ENCODE peak calls at places on chromosomes 16 and 17, in four cellular contexts. Q is AG08396, S is B cell, H is NCI-H526 treated with DMSO at 0.1 percent for 48 hours. T is an unnamed sample.
A peak's percentile ranks its signal among the peaks of the same experiment; 100 is the strongest.

GRCh38 chr16:1527836-1528811 is 5.3 kb upstream of the TMEM204 start:
- DNase-seq in Q (no peak), S (no peak), H (no peak), T (no peak)

GRCh38 chr16:566475-567361 is at the start of gene NHLRC4:
- DNase-seq in Q (peak; percentile 88), S (peak; percentile 71), H (peak; percentile 17), T (peak; percentile 97)

GRCh38 chr17:14845562-14846335 is 419.4 kb downstream of the PMP22 start:
- DNase-seq in Q (no peak), S (no peak), H (no peak), T (no peak)

GRCh38 chr16:9072806-9073341 is 18.6 kb upstream of the HAPSTR1 start:
- DNase-seq in Q (peak; percentile 69), S (no peak), H (no peak), T (no peak)

GRCh38 chr17:35087731-35088646 is 24.5 kb upstream of the RFFL start:
- DNase-seq in Q (peak; percentile 55), S (peak; percentile 69), H (no peak), T (no peak)

GRCh38 chr16:75379339-75379738 is 54.0 kb downstream of the CFDP1 start:
- DNase-seq in Q (no peak), S (no peak), H (no peak), T (no peak)

GRCh38 chr16:2475413-2476344 is 752 bp downstream of the TBC1D24 start:
- DNase-seq in Q (no peak), S (peak; percentile 52), H (no peak), T (no peak)

GRCh38 chr16:88486398-88487123 is 33.5 kb downstream of the ZFPM1 start:
- DNase-seq in Q (no peak), S (no peak), H (no peak), T (no peak)

GRCh38 chr16:85718682-85719081 is 29.9 kb upstream of the GINS2 start:
- DNase-seq in Q (no peak), S (peak; percentile 51), H (no peak), T (no peak)

GRCh38 chr17:77817953-77818352 is 140.6 kb upstream of the TNRC6C start:
- DNase-seq in Q (no peak), S (no peak), H (no peak), T (no peak)

GRCh38 chr17:83181991-83182619 is 102.7 kb downstream of the METRNL start:
- DNase-seq in Q (no peak), S (no peak), H (no peak), T (no peak)

GRCh38 chr16:83768976-83769375 is 38.8 kb upstream of the HSBP1 start:
- DNase-seq in Q (no peak), S (no peak), H (no peak), T (no peak)

GRCh38 chr17:11272191-11272590 is 31.2 kb downstream of the SHISA6 start:
- DNase-seq in Q (no peak), S (no peak), H (no peak), T (no peak)

GRCh38 chr17:13320046-13320785 is 281.5 kb downstream of the HS3ST3A1 start:
- DNase-seq in Q (no peak), S (no peak), H (no peak), T (no peak)

GRCh38 chr16:19417640-19418039 is at the start of gene TMC5:
- DNase-seq in Q (no peak), S (no peak), H (no peak), T (no peak)

GRCh38 chr16:7745321-7745720 is 412.7 kb downstream of the RBFOX1 start:
- DNase-seq in Q (no peak), S (no peak), H (no peak), T (no peak)

GRCh38 chr16:6018848-6019489 is 921.4 kb upstream of the EEF2KMT start:
- DNase-seq in Q (no peak), S (no peak), H (no peak), T (no peak)

GRCh38 chr17:46191332-46192210 is 1.7 kb downstream of the KANSL1 start:
- DNase-seq in Q (peak; percentile 71), S (peak; percentile 32), H (peak; percentile 52), T (no peak)

GRCh38 chr16:15735610-15736009 is 85.6 kb downstream of the NDE1 start:
- DNase-seq in Q (no peak), S (no peak), H (no peak), T (no peak)

GRCh38 chr16:30094541-30095165 is 1.4 kb downstream of the YPEL3 start:
- DNase-seq in Q (no peak), S (no peak), H (no peak), T (no peak)

GRCh38 chr16:6835516-6835915 is 497.1 kb upstream of the RBFOX1 start:
- DNase-seq in Q (no peak), S (no peak), H (no peak), T (no peak)

GRCh38 chr17:13920413-13920812 is 148.9 kb upstream of the COX10 start:
- DNase-seq in Q (no peak), S (peak; percentile 12), H (no peak), T (no peak)

GRCh38 chr16:86590501-86591144 is 12.3 kb downstream of the FOXL1 start:
- DNase-seq in Q (peak; percentile 46), S (no peak), H (no peak), T (no peak)

GRCh38 chr17:40072481-40073346 is 9.9 kb downstream of the THRA start:
- DNase-seq in Q (no peak), S (no peak), H (no peak), T (no peak)

GRCh38 chr17:47701603-47702002 is 7.6 kb downstream of the TBKBP1 start:
- DNase-seq in Q (no peak), S (no peak), H (no peak), T (no peak)

GRCh38 chr17:57925361-57925990 is 29.7 kb downstream of the CUEDC1 start:
- DNase-seq in Q (no peak), S (no peak), H (peak; percentile 13), T (no peak)

GRCh38 chr17:50064253-50064991 is 8.5 kb downstream of the ITGA3 start:
- DNase-seq in Q (peak; percentile 88), S (no peak), H (no peak), T (no peak)

GRCh38 chr17:21058098-21058893 is 15.5 kb upstream of the USP22 start:
- DNase-seq in Q (no peak), S (no peak), H (no peak), T (no peak)

GRCh38 chr16:52497067-52497816 is 49.7 kb downstream of the TOX3 start:
- DNase-seq in Q (no peak), S (no peak), H (peak; percentile 84), T (no peak)

T was measured in GM12891.